ENCODE peak calls at places on chromosomes 3 and 15, in four cellular contexts. One of them, this sample, is unnamed.

GRCh38 chr3:71069797-71070196 is 513.7 kb downstream of the FOXP1 start:
- DNase-seq in body of pancreas: no peak
- DNase-seq in aorta: peak; percentile 72
- DNase-seq in SK-N-SH: peak; percentile 56
- DNase-seq in this sample: peak; percentile 87

GRCh38 chr15:67125589-67126502 is 60.4 kb downstream of the SMAD3 start:
- DNase-seq in SK-N-SH: no peak
- DNase-seq in aorta: peak; percentile 88
- DNase-seq in body of pancreas: peak; percentile 77
- DNase-seq in this sample: peak; percentile 85

GRCh38 chr3:29346828-29347227 is 66.0 kb downstream of the RBMS3 start:
- DNase-seq in body of pancreas: no peak
- DNase-seq in SK-N-SH: no peak
- DNase-seq in aorta: no peak
- DNase-seq in this sample: no peak

GRCh38 chr15:93042211-93042610 is 46.8 kb downstream of the RGMA start:
- DNase-seq in body of pancreas: no peak
- DNase-seq in SK-N-SH: no peak
- DNase-seq in aorta: peak; percentile 6
- DNase-seq in this sample: no peak

GRCh38 chr3:132399054-132399929 is 18.0 kb upstream of the DNAJC13 start:
- DNase-seq in body of pancreas: peak; percentile 19
- DNase-seq in SK-N-SH: peak; percentile 76
- DNase-seq in aorta: no peak
- DNase-seq in this sample: no peak

GRCh38 chr15:58552505-58553364 is 120.9 kb downstream of the LIPC start:
- DNase-seq in SK-N-SH: no peak
- DNase-seq in body of pancreas: no peak
- DNase-seq in aorta: no peak
- DNase-seq in this sample: peak; percentile 55

GRCh38 chr3:46860381-46861292 is 2.6 kb downstream of the MYL3 start:
- DNase-seq in SK-N-SH: no peak
- DNase-seq in body of pancreas: peak; percentile 11
- DNase-seq in aorta: peak; percentile 49
- DNase-seq in this sample: peak; percentile 58

GRCh38 chr3:25033407-25034029 is 394.5 kb upstream of the RARB start:
- DNase-seq in SK-N-SH: peak; percentile 29
- DNase-seq in aorta: no peak
- DNase-seq in body of pancreas: peak; percentile 61
- DNase-seq in this sample: peak; percentile 46

GRCh38 chr3:41682996-41683395 is 278.9 kb downstream of the ULK4 start:
- DNase-seq in body of pancreas: no peak
- DNase-seq in aorta: no peak
- DNase-seq in SK-N-SH: no peak
- DNase-seq in this sample: no peak

GRCh38 chr15:28943146-28943545 is 57.4 kb downstream of the APBA2 start:
- DNase-seq in SK-N-SH: no peak
- DNase-seq in body of pancreas: no peak
- DNase-seq in aorta: peak; percentile 27
- DNase-seq in this sample: no peak

GRCh38 chr3:86793786-86794185 is 197.2 kb downstream of the VGLL3 start:
- DNase-seq in aorta: no peak
- DNase-seq in body of pancreas: no peak
- DNase-seq in SK-N-SH: no peak
- DNase-seq in this sample: no peak

GRCh38 chr3:135694142-135694541 is 271.4 kb upstream of the PPP2R3A start:
- DNase-seq in aorta: no peak
- DNase-seq in SK-N-SH: no peak
- DNase-seq in body of pancreas: no peak
- DNase-seq in this sample: no peak

GRCh38 chr3:28745436-28745835 is 396.8 kb upstream of the AZI2 start:
- DNase-seq in body of pancreas: no peak
- DNase-seq in aorta: no peak
- DNase-seq in SK-N-SH: no peak
- DNase-seq in this sample: no peak

GRCh38 chr15:55197362-55197705 is 593 bp upstream of the RSL24D1 start:
- DNase-seq in aorta: no peak
- DNase-seq in body of pancreas: no peak
- DNase-seq in SK-N-SH: no peak
- DNase-seq in this sample: no peak

GRCh38 chr15:81573098-81573746 is 199.2 kb upstream of the TMC3 start:
- DNase-seq in SK-N-SH: no peak
- DNase-seq in aorta: no peak
- DNase-seq in body of pancreas: no peak
- DNase-seq in this sample: no peak

GRCh38 chr3:105518806-105519418 is 152.2 kb downstream of the ALCAM start:
- DNase-seq in SK-N-SH: peak; percentile 49
- DNase-seq in aorta: no peak
- DNase-seq in body of pancreas: no peak
- DNase-seq in this sample: no peak

GRCh38 chr3:197800379-197800778 is 9.3 kb downstream of the LRCH3 start:
- DNase-seq in body of pancreas: no peak
- DNase-seq in SK-N-SH: no peak
- DNase-seq in aorta: no peak
- DNase-seq in this sample: no peak

GRCh38 chr3:42557849-42558248 is 23.9 kb downstream of the SEC22C start:
- DNase-seq in aorta: no peak
- DNase-seq in SK-N-SH: no peak
- DNase-seq in body of pancreas: no peak
- DNase-seq in this sample: no peak

GRCh38 chr3:30964612-30965011 is 70.2 kb upstream of the GADL1 start:
- DNase-seq in body of pancreas: no peak
- DNase-seq in SK-N-SH: no peak
- DNase-seq in aorta: no peak
- DNase-seq in this sample: no peak

GRCh38 chr3:99638244-99638948 is at the start of gene COL8A1:
- DNase-seq in SK-N-SH: no peak
- DNase-seq in body of pancreas: peak; percentile 20
- DNase-seq in aorta: peak; percentile 91
- DNase-seq in this sample: peak; percentile 85

GRCh38 chr15:76996076-76996525 is 1.2 kb downstream of the PSTPIP1 start:
- DNase-seq in body of pancreas: no peak
- DNase-seq in aorta: no peak
- DNase-seq in SK-N-SH: no peak
- DNase-seq in this sample: no peak

GRCh38 chr3:134325722-134326121 is 48.5 kb downstream of the AMOTL2 start:
- DNase-seq in body of pancreas: peak; percentile 64
- DNase-seq in SK-N-SH: no peak
- DNase-seq in aorta: no peak
- DNase-seq in this sample: no peak

GRCh38 chr3:134326126-134326525 is 48.1 kb downstream of the AMOTL2 start:
- DNase-seq in aorta: no peak
- DNase-seq in SK-N-SH: no peak
- DNase-seq in body of pancreas: no peak
- DNase-seq in this sample: no peak

GRCh38 chr3:134326760-134327593 is 47.3 kb downstream of the AMOTL2 start:
- DNase-seq in body of pancreas: peak; percentile 60
- DNase-seq in aorta: no peak
- DNase-seq in SK-N-SH: no peak
- DNase-seq in this sample: no peak

GRCh38 chr3:134323966-134324962 is 50.0 kb downstream of the AMOTL2 start:
- DNase-seq in SK-N-SH: no peak
- DNase-seq in body of pancreas: no peak
- DNase-seq in aorta: no peak
- DNase-seq in this sample: no peak

GRCh38 chr3:134325106-134325705 is 49.0 kb downstream of the AMOTL2 start:
- DNase-seq in SK-N-SH: no peak
- DNase-seq in aorta: no peak
- DNase-seq in body of pancreas: no peak
- DNase-seq in this sample: no peak
- H3K27ac ChIP-seq in SK-N-SH: peak overlapping the region; percentile 17
- H3K27ac ChIP-seq in aorta: peak overlapping the region; percentile 17
- H3K27ac ChIP-seq in body of pancreas: peak overlapping the region; percentile 59
- H3K27ac ChIP-seq in this sample: no peak overlapping the region

GRCh38 chr3:48621461-48621869 is at the start of gene TMEM89:
- DNase-seq in SK-N-SH: no peak
- DNase-seq in body of pancreas: no peak
- DNase-seq in aorta: no peak
- DNase-seq in this sample: peak; percentile 60
- H3K4me1 ChIP-seq in SK-N-SH: no peaks in the 10 kb centered on the region
- H3K4me1 ChIP-seq in body of pancreas: peaks cover 21% of the 10 kb centered on the region
- H3K4me1 ChIP-seq in aorta: peaks cover 5% of the 10 kb centered on the region
- H3K4me1 ChIP-seq in this sample: no peaks in the 10 kb centered on the region

GRCh38 chr3:102112706-102113230 is 263.5 kb downstream of the NFKBIZ start:
- DNase-seq in aorta: no peak
- DNase-seq in body of pancreas: no peak
- DNase-seq in SK-N-SH: no peak
- DNase-seq in this sample: no peak
- H3K4me3 ChIP-seq in aorta: no peak overlapping the region
- H3K4me3 ChIP-seq in body of pancreas: no peak overlapping the region
- H3K4me3 ChIP-seq in SK-N-SH: no peak overlapping the region
- H3K4me3 ChIP-seq in this sample: no peak overlapping the region

GRCh38 chr15:84599906-84600305 is 903 bp upstream of the ZSCAN2 start:
- DNase-seq in SK-N-SH: no peak
- DNase-seq in body of pancreas: no peak
- DNase-seq in aorta: no peak
- DNase-seq in this sample: no peak

GRCh38 chr15:84600687-84601554 is at the start of gene ZSCAN2:
- DNase-seq in aorta: peak; percentile 98
- DNase-seq in body of pancreas: peak; percentile 95
- DNase-seq in SK-N-SH: peak; percentile 95
- DNase-seq in this sample: peak; percentile 97

GRCh38 chr15:84603630-84604379 is 3.0 kb downstream of the ZSCAN2 start:
- DNase-seq in aorta: no peak
- DNase-seq in SK-N-SH: no peak
- DNase-seq in body of pancreas: no peak
- DNase-seq in this sample: no peak

GRCh38 chr15:84600331-84600686 is 500 bp upstream of the ZSCAN2 start:
- DNase-seq in SK-N-SH: peak; percentile 83
- DNase-seq in aorta: peak; percentile 93
- DNase-seq in body of pancreas: peak; percentile 88
- DNase-seq in this sample: peak; percentile 94

GRCh38 chr15:84601555-84601838 is 688 bp downstream of the ZSCAN2 start:
- DNase-seq in aorta: no peak
- DNase-seq in SK-N-SH: no peak
- DNase-seq in body of pancreas: no peak
- DNase-seq in this sample: no peak
- H3K27ac ChIP-seq in aorta: no peak overlapping the region
- H3K27ac ChIP-seq in SK-N-SH: peak overlapping the region; percentile 71
- H3K27ac ChIP-seq in body of pancreas: peak overlapping the region; percentile 69
- H3K27ac ChIP-seq in this sample: no peak overlapping the region

DNA sequence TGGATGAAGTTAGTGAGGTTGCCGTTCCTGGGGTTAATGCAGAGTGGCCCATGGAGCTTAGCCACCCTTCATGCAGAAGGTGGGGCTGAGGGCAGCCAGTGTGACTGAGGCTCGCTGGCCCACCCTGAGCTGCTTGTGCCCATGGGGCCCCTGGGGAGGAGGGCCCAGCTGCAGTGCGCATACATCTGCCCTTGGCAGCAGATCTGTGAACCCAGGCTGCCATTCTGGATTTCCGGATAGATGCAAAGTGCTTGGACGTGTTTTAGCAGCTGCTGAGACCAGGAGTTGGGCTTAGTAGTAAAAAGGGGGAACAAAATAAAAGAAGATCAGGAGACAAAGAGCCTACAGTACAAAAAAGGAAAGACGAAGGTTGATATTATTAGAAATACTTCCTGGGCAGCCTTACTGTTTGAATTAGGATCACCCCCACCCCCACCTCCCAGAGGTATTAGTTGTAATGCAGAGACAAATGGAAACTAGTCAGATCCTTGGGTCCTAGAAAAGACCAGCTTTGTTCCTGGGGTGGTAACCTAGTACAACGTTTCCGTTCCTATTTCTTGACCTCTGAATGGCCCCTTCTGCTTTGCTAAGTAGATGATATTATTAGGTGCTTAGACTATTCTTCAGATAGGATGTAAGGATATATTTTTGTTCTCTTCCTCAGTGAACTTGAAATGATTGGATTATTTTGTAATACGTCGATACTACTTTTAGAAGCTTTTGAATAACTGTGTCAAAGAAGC is 70.3 kb downstream of the IGF1R start:
- DNase-seq in body of pancreas: no peak
- DNase-seq in SK-N-SH: no peak
- DNase-seq in aorta: no peak
- DNase-seq in this sample: no peak
- H3K4me1 ChIP-seq in body of pancreas: peaks cover 55% of the 10 kb centered on the region
- H3K4me1 ChIP-seq in SK-N-SH: peaks cover 76% of the 10 kb centered on the region
- H3K4me1 ChIP-seq in aorta: peaks cover 18% of the 10 kb centered on the region
- H3K4me1 ChIP-seq in this sample: peaks cover 29% of the 10 kb centered on the region

DNA sequence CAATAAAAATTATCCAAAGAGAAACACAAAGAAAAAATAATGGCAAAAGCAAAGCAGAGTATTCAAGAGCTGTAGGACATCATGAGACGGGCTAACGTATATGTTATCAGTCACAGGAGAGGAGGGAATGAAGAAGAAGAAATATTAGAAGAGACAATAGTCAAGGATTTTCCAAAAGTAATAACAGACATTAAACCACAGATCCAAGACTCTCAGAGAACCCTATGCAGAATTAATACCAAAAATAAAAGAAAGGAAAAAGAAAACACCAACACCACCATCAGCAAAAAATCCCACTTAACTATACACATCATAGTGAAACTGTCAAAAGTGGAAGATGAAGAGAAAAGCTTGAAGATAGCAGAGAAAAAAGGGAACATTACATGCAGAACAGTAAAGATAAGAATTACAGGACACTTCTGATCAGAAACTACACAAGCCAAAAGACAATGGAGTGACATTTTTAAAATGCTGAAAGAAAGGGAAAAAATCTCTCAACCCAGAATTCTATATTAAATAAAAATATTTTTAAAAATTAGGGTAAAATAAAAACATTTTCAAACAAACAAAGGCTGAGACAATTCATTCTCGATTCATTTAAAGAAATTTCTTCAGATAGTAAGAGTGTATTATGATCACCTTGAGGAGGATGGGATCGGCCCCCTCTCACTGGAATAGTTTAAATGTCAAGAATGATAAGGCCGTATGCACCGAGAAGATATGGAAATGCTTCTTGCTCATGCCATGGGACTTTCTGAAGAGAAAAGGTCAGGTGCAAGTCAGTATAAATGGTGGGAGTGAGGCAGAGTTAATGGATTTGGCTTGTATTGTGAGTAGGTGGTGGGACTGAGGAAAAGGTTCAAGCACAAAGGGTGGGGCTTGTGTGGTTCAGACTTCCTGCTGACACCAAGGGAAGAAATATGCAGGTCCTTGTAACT is 28.5 kb downstream of the TM2D3 start:
- DNase-seq in body of pancreas: no peak
- DNase-seq in SK-N-SH: no peak
- DNase-seq in aorta: no peak
- DNase-seq in this sample: no peak
- H3K4me3 ChIP-seq in body of pancreas: no peak overlapping the region
- H3K4me3 ChIP-seq in SK-N-SH: no peak overlapping the region
- H3K4me3 ChIP-seq in aorta: no peak overlapping the region
- H3K4me3 ChIP-seq in this sample: no peak overlapping the region

GRCh38 chr3:159619341-159619885 is 369.2 kb upstream of the IL12A start:
- DNase-seq in SK-N-SH: no peak
- DNase-seq in body of pancreas: no peak
- DNase-seq in aorta: no peak
- DNase-seq in this sample: no peak
- H3K27ac ChIP-seq in SK-N-SH: no peak overlapping the region
- H3K27ac ChIP-seq in body of pancreas: no peak overlapping the region
- H3K27ac ChIP-seq in aorta: no peak overlapping the region
- H3K27ac ChIP-seq in this sample: no peak overlapping the region

DNA sequence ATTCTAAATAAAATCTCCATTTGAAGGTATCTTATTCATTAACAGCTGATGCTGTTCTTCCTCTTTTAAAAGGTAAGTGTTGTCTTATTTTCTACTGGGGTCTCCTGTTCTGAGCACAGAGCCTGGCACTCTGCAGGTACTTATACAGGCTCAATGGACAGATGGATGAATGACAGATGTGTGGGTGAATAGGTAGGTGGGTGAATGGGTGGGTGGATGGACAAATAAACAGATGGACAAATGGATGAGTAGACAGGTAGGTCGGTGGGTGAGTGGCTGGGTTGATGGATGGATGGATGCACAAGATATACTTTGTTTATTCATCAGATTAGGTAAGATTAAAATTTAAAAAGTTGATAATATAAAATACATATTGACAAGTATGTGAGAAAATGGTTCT is 53.5 kb downstream of the SLC41A3 start:
- DNase-seq in SK-N-SH: no peak
- DNase-seq in aorta: no peak
- DNase-seq in body of pancreas: no peak
- DNase-seq in this sample: no peak
- H3K4me1 ChIP-seq in SK-N-SH: peaks cover 10% of the 10 kb centered on the region
- H3K4me1 ChIP-seq in aorta: no peaks in the 10 kb centered on the region
- H3K4me1 ChIP-seq in body of pancreas: no peaks in the 10 kb centered on the region
- H3K4me1 ChIP-seq in this sample: no peaks in the 10 kb centered on the region

This sample was measured in right cardiac atrium.